ENCODE peak calls at places on chromosome 21, in ten cellular contexts. O is CD4-positive, alpha-beta memory T cell; V is ovary; E is heart left ventricle; T is A673; K is cardiac muscle cell; Q is neural progenitor cell; F is prostate gland; L is H1; W is right lobe of liver. S is an unnamed sample. For H3K27me3, the result is how much of the 10 kb centered on the place peaks cover.

GRCh38 chr21:25964009-25964408 is 206.6 kb downstream of the APP start:
- DNase-seq in O (no peak), W (no peak), T (no peak), E (no peak), L (no peak), F (no peak), V (no peak), K (no peak), Q (no peak), S (no peak)

GRCh38 chr21:31731112-31731801 is 661 bp downstream of the SCAF4 start:
- DNase-seq in T (peak), O (no peak), W (peak), K (peak), V (peak), E (peak), L (peak), Q (peak), F (peak), S (no peak)

GRCh38 chr21:16196521-16197208 is 466.9 kb downstream of the USP25 start:
- DNase-seq in V (no peak), Q (no peak), T (no peak), K (no peak), L (no peak), F (no peak), O (no peak), E (no peak), W (no peak), S (no peak)

GRCh38 chr21:27649746-27650145 is 682.9 kb upstream of the ADAMTS5 start:
- DNase-seq in F (no peak), E (no peak), W (no peak), T (no peak), K (no peak), L (no peak), O (no peak), V (no peak), Q (no peak), S (no peak)

GRCh38 chr21:43919871-43920801 is 55.1 kb downstream of the AGPAT3 start:
- DNase-seq in E (peak), V (no peak), T (no peak), O (no peak), Q (no peak), K (no peak), L (peak), W (peak), F (no peak), S (no peak)

GRCh38 chr21:40245021-40245420 is 377.8 kb downstream of the PCP4 start:
- DNase-seq in V (no peak), O (no peak), E (no peak), T (no peak), Q (no peak), F (no peak), L (no peak), K (no peak), W (no peak), S (no peak)

GRCh38 chr21:18529253-18529652 is 125.7 kb upstream of the TMPRSS15 start:
- DNase-seq in W (no peak), F (no peak), L (no peak), O (no peak), K (no peak), Q (no peak), T (peak), V (no peak), E (no peak), S (no peak)

GRCh38 chr21:28261291-28261690 is 731.4 kb downstream of the LTN1 start:
- DNase-seq in W (no peak), T (no peak), E (no peak), F (no peak), L (no peak), K (no peak), Q (no peak), O (no peak), V (no peak), S (no peak)

GRCh38 chr21:34889287-34889536 is 159.9 kb downstream of the RUNX1 start:
- DNase-seq in F (peak), W (peak), E (peak), L (no peak), V (peak), Q (no peak), T (peak), O (no peak), K (peak), S (no peak)

GRCh38 chr21:31658053-31658452 is 1.4 kb upstream of the SOD1 start:
- DNase-seq in L (no peak), E (no peak), K (no peak), T (no peak), O (no peak), F (no peak), V (no peak), W (peak), Q (no peak), S (no peak)

GRCh38 chr21:31656199-31657095 is 3.0 kb upstream of the SOD1 start:
- DNase-seq in Q (no peak), O (no peak), F (no peak), V (no peak), T (no peak), L (no peak), E (no peak), K (no peak), W (no peak), S (no peak)

GRCh38 chr21:44337941-44338895 is 972 bp downstream of the CFAP410 start:
- DNase-seq in T (peak), Q (peak), L (peak), W (peak), F (peak), K (peak), E (peak), V (peak), O (peak), S (no peak)

GRCh38 chr21:31162827-31163226 is 124.6 kb upstream of the KRTAP19-8 start:
- DNase-seq in Q (no peak), K (no peak), V (no peak), T (no peak), E (no peak), W (no peak), L (no peak), F (no peak), O (no peak), S (no peak)

GRCh38 chr21:31750843-31751242 is 18.9 kb upstream of the SCAF4 start:
- DNase-seq in V (no peak), L (no peak), K (no peak), Q (no peak), O (no peak), T (no peak), E (no peak), F (no peak), W (no peak), S (no peak)

GRCh38 chr21:44589586-44590305 is 2.6 kb downstream of the KRTAP10-6 start:
- DNase-seq in O (no peak), W (no peak), V (no peak), K (no peak), L (peak), F (no peak), E (no peak), T (no peak), Q (no peak), S (no peak)

GRCh38 chr21:43829575-43830119 is 35.4 kb upstream of the AGPAT3 start:
- DNase-seq in L (no peak), Q (no peak), E (no peak), O (no peak), K (no peak), W (no peak), T (peak), V (no peak), F (no peak), S (no peak)

GRCh38 chr21:41488080-41488479 is 19.9 kb downstream of the TMPRSS2 start:
- DNase-seq in O (no peak), E (no peak), W (no peak), K (no peak), V (no peak), Q (no peak), T (no peak), L (no peak), F (no peak), S (no peak)

GRCh38 chr21:16086121-16086520 is 356.3 kb downstream of the USP25 start:
- DNase-seq in F (no peak), T (no peak), W (no peak), O (no peak), L (no peak), K (no peak), V (no peak), E (no peak), Q (no peak), S (no peak)

GRCh38 chr21:43712268-43712942 is 6.5 kb upstream of the PDXK start:
- DNase-seq in Q (no peak), L (no peak), O (no peak), E (peak), K (no peak), W (no peak), T (no peak), F (peak), V (no peak), S (no peak)

GRCh38 chr21:39647476-39647875 is 34.7 kb downstream of the B3GALT5 start:
- DNase-seq in L (no peak), K (no peak), Q (no peak), E (no peak), V (no peak), T (no peak), W (no peak), F (no peak), O (no peak), S (no peak)

GRCh38 chr21:44402323-44403105 is 49.1 kb downstream of the TRPM2 start:
- DNase-seq in W (no peak), E (no peak), F (no peak), O (no peak), K (no peak), T (no peak), L (no peak), V (no peak), Q (no peak), S (no peak)

GRCh38 chr21:31180256-31181088 is 142.2 kb upstream of the KRTAP19-8 start:
- DNase-seq in K (peak), F (no peak), W (no peak), E (no peak), Q (peak), O (no peak), V (no peak), L (no peak), T (peak), S (no peak)

GRCh38 chr21:17613242-17613676 is 558 bp upstream of the BTG3 start:
- DNase-seq in E (peak), O (no peak), T (peak), V (peak), L (no peak), W (no peak), K (no peak), F (peak), Q (no peak), S (no peak)

GRCh38 chr21:34926784-34927548 is 122.1 kb downstream of the RUNX1 start:
- DNase-seq in O (no peak), F (no peak), Q (no peak), K (peak), V (no peak), E (no peak), L (no peak), W (no peak), T (no peak), S (no peak)

GRCh38 chr21:41396452-41397107 is 29.5 kb upstream of the MX1 start:
- DNase-seq in V (no peak), W (peak), T (no peak), Q (peak), K (no peak), F (peak), E (no peak), L (no peak), O (no peak), S (no peak)

GRCh38 chr21:31203371-31204054 is 140.5 kb downstream of the TIAM1 start:
- DNase-seq in O (no peak), K (no peak), W (no peak), L (no peak), E (no peak), T (no peak), V (no peak), F (no peak), Q (no peak), S (no peak)

GRCh38 chr21:22120616-22121266 is 1122.5 kb downstream of the NCAM2 start:
- DNase-seq in K (no peak), T (peak), V (no peak), W (no peak), Q (peak), E (no peak), L (peak), O (no peak), F (no peak), S (no peak)

GRCh38 chr21:25296239-25296638 is 311.0 kb downstream of the MRPL39 start:
- DNase-seq in L (no peak), Q (no peak), T (no peak), E (no peak), W (no peak), K (no peak), V (no peak), F (no peak), O (no peak), S (no peak)

GRCh38 chr21:44551290-44552015 is at the start of gene KRTAP10-2:
- DNase-seq in F (no peak), L (peak), O (no peak), E (no peak), Q (no peak), W (no peak), V (no peak), K (no peak), T (no peak), S (no peak)

GRCh38 chr21:16323586-16323985 is 593.8 kb downstream of the USP25 start:
- DNase-seq in O (no peak), F (no peak), V (no peak), T (no peak), L (no peak), Q (no peak), E (no peak), K (no peak), W (no peak), S (no peak)

GRCh38 chr21:39845581-39846130 is 21.6 kb upstream of the PCP4 start:
- DNase-seq in O (no peak), F (no peak), L (no peak), T (no peak), E (no peak), V (no peak), W (no peak), K (no peak), Q (peak), S (no peak)

GRCh38 chr21:16572032-16572431 is 842.2 kb downstream of the USP25 start:
- DNase-seq in L (no peak), F (no peak), O (no peak), W (no peak), T (no peak), Q (no peak), K (no peak), E (no peak), V (no peak), S (no peak)

GRCh38 chr21:37393030-37393429 is 26.5 kb downstream of the DYRK1A start:
- DNase-seq in F (no peak), T (no peak), V (no peak), W (no peak), Q (no peak), K (no peak), O (no peak), L (no peak), E (no peak), S (no peak)
- H3K27me3 ChIP-seq in F (under half), T (under half), V (under half), W (under half), Q (under half), K (under half), O (under half), L (under half), E (under half), S (under half)

DNA sequence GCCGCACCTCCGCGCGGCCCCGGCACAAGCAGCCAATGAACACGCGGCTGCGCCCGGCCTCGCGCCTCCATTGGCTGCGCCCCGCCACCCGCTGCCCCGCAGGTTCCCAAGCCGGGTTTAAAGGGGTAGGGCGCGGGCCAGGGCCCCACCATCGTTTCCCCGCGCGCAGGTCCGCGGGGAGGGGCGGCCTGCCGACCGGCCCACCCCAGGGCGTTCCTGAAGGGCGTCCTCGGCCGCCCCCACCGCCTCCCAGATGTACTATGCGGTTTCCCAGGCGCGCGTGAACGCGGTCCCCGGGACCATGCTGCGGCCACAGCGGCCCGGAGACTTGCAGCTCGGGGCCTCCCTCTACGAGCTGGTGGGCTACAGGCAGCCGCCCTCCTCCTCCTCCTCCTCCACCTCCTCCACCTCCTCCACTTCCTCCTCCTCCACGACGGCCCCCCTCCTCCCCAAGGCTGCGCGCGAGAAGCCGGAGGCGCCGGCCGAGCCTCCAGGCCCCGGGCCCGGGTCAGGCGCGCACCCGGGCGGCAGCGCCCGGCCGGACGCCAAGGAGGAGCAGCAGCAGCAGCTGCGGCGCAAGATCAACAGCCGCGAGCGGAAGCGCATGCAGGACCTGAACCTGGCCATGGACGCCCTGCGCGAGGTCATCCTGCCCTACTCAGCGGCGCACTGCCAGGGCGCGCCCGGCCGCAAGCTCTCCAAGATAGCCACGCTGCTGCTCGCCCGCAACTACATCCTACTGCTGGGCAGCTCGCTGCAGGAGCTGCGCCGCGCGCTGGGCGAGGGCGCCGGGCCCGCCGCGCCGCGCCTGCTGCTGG is at the start of gene OLIG1:
- DNase-seq in O (peak), K (peak), E (peak), T (peak), V (no peak), Q (peak), L (peak), F (peak), W (peak), S (no peak)
- H3K27me3 ChIP-seq in O (under half), K (half or more), E (half or more), T (half or more), V (under half), Q (half or more), L (half or more), F (under half), W (under half), S (under half)

GRCh38 chr21:33116669-33117267 is 46.8 kb downstream of the OLIG1 start:
- DNase-seq in Q (no peak), L (no peak), W (no peak), F (no peak), V (no peak), T (no peak), E (no peak), O (peak), K (no peak), S (no peak)
- H3K27me3 ChIP-seq in Q (half or more), L (under half), W (under half), F (under half), V (under half), T (half or more), E (under half), O (under half), K (under half), S (under half)

GRCh38 chr21:45613881-45614280 is 29.6 kb upstream of the PCBP3 start:
- DNase-seq in E (no peak), T (no peak), Q (no peak), O (no peak), K (no peak), W (peak), V (no peak), L (no peak), F (no peak), S (no peak)
- H3K27me3 ChIP-seq in E (under half), T (under half), Q (under half), O (under half), K (under half), W (under half), V (under half), L (under half), F (under half), S (under half)

DNA sequence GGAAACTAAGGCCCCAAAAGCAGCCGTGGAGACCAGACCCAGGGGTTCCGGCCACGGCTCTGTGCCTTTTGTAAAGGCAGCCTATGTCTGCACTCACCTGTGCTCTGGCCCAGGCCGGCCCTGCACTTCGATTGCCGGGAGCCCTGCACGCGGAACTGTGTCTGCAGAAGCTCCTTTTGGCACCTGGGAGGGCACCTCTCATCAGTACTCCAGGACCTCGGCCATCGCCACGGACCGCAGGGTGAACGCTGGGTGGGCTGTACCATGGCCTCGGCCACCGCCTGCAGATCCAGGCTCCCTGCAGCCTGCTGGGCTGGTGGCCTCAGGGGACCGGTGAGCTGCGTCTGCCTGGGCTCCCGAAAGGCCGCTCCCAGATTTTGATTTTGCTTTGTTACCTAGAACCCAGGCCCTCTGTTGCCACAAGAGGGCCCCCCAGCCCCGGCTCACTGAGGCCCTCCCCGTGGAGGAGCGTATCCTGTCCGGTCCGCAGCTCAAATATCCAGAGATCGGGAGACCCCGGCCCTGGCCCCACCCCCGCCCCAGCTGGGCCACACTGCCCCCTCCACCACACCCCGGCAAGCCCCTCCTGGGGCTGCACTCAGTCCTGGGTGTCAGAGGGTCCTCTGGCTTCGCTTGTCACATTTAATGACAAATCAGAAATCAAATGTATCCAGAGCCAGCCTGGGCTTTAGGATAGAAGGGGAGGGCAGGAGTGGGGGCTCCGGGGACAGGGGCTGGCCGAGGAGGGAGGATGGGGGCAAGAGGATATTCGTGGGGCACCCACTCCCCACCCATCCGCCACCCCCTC is 60.2 kb upstream of the PDE9A start:
- DNase-seq in Q (peak), F (peak), E (peak), O (peak), T (peak), K (peak), V (peak), W (peak), L (peak), S (no peak)
- H3K27me3 ChIP-seq in Q (under half), F (under half), E (under half), O (under half), T (under half), K (under half), V (under half), W (under half), L (under half), S (under half)

DNA sequence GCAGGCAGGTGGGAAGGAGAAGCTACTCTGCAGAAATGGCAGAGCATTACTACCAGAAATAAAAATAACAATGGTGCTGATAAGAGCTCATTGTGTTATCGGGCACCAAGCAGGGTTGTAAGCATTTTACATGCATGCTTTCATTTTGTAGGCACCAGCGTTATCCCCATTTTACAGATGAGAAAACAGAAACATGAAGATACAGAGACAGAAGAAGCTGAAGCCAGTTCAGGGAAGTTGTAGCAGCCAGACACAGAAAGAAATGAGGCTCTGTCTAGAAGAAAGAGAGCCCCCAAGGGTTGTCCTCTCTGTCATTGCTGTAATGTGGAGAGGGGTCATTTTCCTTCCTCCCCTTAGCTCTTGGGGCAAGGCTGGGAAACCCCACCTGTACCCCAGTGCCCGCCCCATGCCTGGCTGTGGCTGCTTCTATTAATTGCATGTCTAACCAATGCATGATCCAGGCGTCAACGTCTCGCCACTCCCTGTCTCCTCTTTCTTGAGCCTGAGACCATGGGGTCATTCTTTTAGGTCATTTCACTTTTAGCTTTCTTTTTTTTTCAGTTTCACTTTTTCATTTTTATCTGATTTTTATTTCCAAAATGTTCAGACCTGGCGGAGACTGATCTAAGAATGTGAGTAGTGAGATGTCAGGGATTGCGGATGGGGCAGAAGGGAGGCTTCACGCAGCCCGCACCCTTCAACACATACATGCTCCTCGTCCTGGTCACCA is 6.8 kb downstream of the OLIG1 start:
- DNase-seq in T (no peak), O (no peak), L (no peak), E (no peak), W (no peak), V (no peak), F (no peak), Q (no peak), K (no peak), S (no peak)
- H3K27me3 ChIP-seq in T (half or more), O (under half), L (under half), E (under half), W (under half), V (under half), F (under half), Q (half or more), K (half or more), S (under half)